ENCODE peak calls at places on chromosomes 1 and 21, in eight cellular contexts. N is ovary; V is endodermal cell; A is K562; K is CD8-positive, alpha-beta T cell; Y is hepatocyte; F is fibroblast of lung; B is MM.1S. W is an unnamed sample. For H3K4me1, the result is how much of the 10 kb centered on the place peaks cover.

GRCh38 chr1:181185461-181185860 is 97.0 kb downstream of the IER5 start:
- DNase-seq in F (no peak), V (peak), A (no peak), Y (no peak), N (no peak), K (no peak), B (no peak), W (no peak)

GRCh38 chr1:155175281-155175926 is 1.8 kb downstream of the TRIM46 start:
- DNase-seq in V (peak), K (no peak), N (peak), B (no peak), Y (no peak), A (no peak), F (no peak), W (no peak)

GRCh38 chr1:93021539-93022134 is 57.4 kb upstream of the MTF2 start:
- DNase-seq in A (peak), K (no peak), V (no peak), B (peak), Y (peak), N (no peak), F (peak), W (peak)

GRCh38 chr1:206507395-206508129 is at the start of gene RASSF5:
- DNase-seq in B (peak), N (peak), K (peak), A (peak), F (peak), Y (peak), V (peak), W (peak)

GRCh38 chr1:87185077-87185476 is 143.6 kb upstream of the LMO4 start:
- DNase-seq in Y (no peak), F (no peak), V (no peak), B (no peak), K (no peak), A (no peak), N (no peak), W (no peak)

GRCh38 chr1:25550683-25551310 is 7.4 kb downstream of the LDLRAP1 start:
- DNase-seq in N (peak), B (no peak), F (peak), K (no peak), Y (no peak), V (no peak), A (no peak), W (no peak)

GRCh38 chr1:11640101-11640500 is 14.1 kb downstream of the FBXO2 start:
- DNase-seq in V (no peak), K (no peak), A (no peak), Y (no peak), F (no peak), B (no peak), N (no peak), W (no peak)

GRCh38 chr21:29194847-29195246 is 64.4 kb downstream of the MAP3K7CL start:
- DNase-seq in K (no peak), Y (no peak), A (no peak), V (no peak), N (no peak), B (no peak), F (no peak), W (no peak)

GRCh38 chr1:25617626-25618432 is 1.2 kb downstream of the MAN1C1 start:
- DNase-seq in F (no peak), A (no peak), N (peak), V (peak), Y (peak), K (no peak), B (no peak), W (no peak)

GRCh38 chr1:172004671-172005070 is 163.4 kb downstream of the DNM3 start:
- DNase-seq in F (no peak), B (no peak), A (no peak), Y (no peak), N (no peak), V (no peak), K (no peak), W (no peak)

GRCh38 chr1:67560580-67561285 is 124.3 kb upstream of the GADD45A start:
- DNase-seq in A (no peak), K (no peak), V (no peak), F (no peak), B (no peak), Y (no peak), N (no peak), W (no peak)

GRCh38 chr1:11559211-11559970 is 80.4 kb downstream of the DISP3 start:
- DNase-seq in N (no peak), A (no peak), K (no peak), V (no peak), Y (no peak), B (no peak), F (no peak), W (no peak)

GRCh38 chr1:64623750-64624445 is 121.0 kb upstream of the RAVER2 start:
- DNase-seq in B (no peak), N (peak), K (no peak), A (no peak), V (no peak), F (peak), Y (no peak), W (no peak)

GRCh38 chr1:234276389-234276788 is 96.9 kb upstream of the COA6 start:
- DNase-seq in Y (no peak), V (no peak), F (no peak), N (no peak), K (no peak), B (no peak), A (no peak), W (no peak)

GRCh38 chr1:6585081-6585722 is 5.4 kb downstream of the ZBTB48 start:
- DNase-seq in K (no peak), B (no peak), V (no peak), N (no peak), A (no peak), F (no peak), Y (no peak), W (no peak)

GRCh38 chr1:53957231-53957818 is 11.2 kb downstream of the LRRC42 start:
- DNase-seq in K (no peak), A (peak), V (peak), N (no peak), F (no peak), B (no peak), Y (peak), W (no peak)

GRCh38 chr21:36155603-36156338 is 853 bp upstream of the DOP1B start:
- DNase-seq in Y (peak), F (no peak), N (peak), A (no peak), K (peak), B (no peak), V (peak), W (no peak)

GRCh38 chr21:40016234-40016633 is 149.0 kb downstream of the PCP4 start:
- DNase-seq in F (no peak), A (no peak), N (no peak), Y (no peak), B (peak), V (no peak), K (no peak), W (no peak)

GRCh38 chr1:55931272-55931940 is 648.0 kb downstream of the PLPP3 start:
- DNase-seq in A (no peak), K (no peak), N (no peak), Y (no peak), F (peak), B (no peak), V (no peak), W (no peak)

GRCh38 chr1:28365864-28366263 is 3.7 kb upstream of the PHACTR4 start:
- DNase-seq in F (no peak), K (no peak), B (no peak), V (no peak), A (no peak), Y (no peak), N (no peak), W (no peak)

GRCh38 chr1:59579222-59579621 is 235.5 kb upstream of the HOOK1 start:
- DNase-seq in B (no peak), N (no peak), F (no peak), K (no peak), Y (no peak), A (no peak), V (no peak), W (no peak)

GRCh38 chr1:2801535-2802291 is at the start of gene TTC34:
- DNase-seq in B (no peak), V (no peak), K (peak), A (peak), F (peak), Y (no peak), N (peak), W (peak)

GRCh38 chr1:168824418-168824817 is 95.4 kb upstream of the DPT start:
- DNase-seq in V (no peak), K (no peak), A (no peak), F (no peak), Y (no peak), N (no peak), B (no peak), W (no peak)

GRCh38 chr1:198794498-198794897 is 155.7 kb downstream of the PTPRC start:
- DNase-seq in V (no peak), N (no peak), A (no peak), K (no peak), F (peak), Y (no peak), B (no peak), W (no peak)

GRCh38 chr1:243257189-243257588 is 1.3 kb downstream of the SDCCAG8 start:
- DNase-seq in K (no peak), A (no peak), F (no peak), N (no peak), V (no peak), Y (no peak), B (no peak), W (no peak)
- H3K27ac ChIP-seq in K (no peak), A (no peak), F (no peak), N (no peak), V (no peak), Y (no peak), B (no peak), W (no peak)

DNA sequence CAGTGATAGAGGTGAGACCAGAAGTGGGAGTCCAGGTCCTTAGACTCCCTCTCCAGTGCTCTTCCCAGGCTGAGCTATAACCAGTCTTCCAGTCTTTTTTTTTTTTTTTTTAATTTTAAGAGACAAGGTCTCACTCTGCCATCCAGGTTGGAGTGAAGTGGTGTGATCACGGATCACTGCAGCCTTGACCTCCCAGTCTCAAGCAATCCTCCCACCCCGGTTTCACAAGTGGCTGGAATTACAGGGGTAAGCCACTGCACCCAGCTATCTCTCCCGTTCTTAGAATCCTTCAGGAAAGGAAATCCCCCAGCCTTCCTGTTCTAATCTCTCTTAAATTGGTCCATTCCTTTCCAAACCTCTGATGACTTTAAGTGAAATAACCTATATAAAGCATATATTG is 9.7 kb downstream of the PIK3C2B start:
- DNase-seq in B (no peak), F (no peak), Y (no peak), K (no peak), N (no peak), A (no peak), V (no peak), W (no peak)
- H3K4me1 ChIP-seq in B (under half), F (under half), Y (under half), K (under half), N (under half), A (under half), V (under half), W (under half)

GRCh38 chr1:8560035-8560434 is 242.1 kb downstream of the SLC45A1 start:
- DNase-seq in B (no peak), Y (no peak), N (no peak), V (no peak), F (no peak), K (no peak), A (no peak), W (no peak)
- H3K4me3 ChIP-seq in B (no peak), Y (no peak), N (no peak), V (no peak), F (no peak), K (no peak), A (no peak), W (no peak)

GRCh38 chr1:4710592-4711190 is 56.3 kb downstream of the AJAP1 start:
- DNase-seq in N (no peak), A (no peak), Y (peak), B (no peak), K (no peak), F (no peak), V (peak), W (no peak)
- H3K27ac ChIP-seq in N (no peak), A (no peak), Y (peak), B (no peak), K (no peak), F (no peak), V (no peak), W (no peak)

DNA sequence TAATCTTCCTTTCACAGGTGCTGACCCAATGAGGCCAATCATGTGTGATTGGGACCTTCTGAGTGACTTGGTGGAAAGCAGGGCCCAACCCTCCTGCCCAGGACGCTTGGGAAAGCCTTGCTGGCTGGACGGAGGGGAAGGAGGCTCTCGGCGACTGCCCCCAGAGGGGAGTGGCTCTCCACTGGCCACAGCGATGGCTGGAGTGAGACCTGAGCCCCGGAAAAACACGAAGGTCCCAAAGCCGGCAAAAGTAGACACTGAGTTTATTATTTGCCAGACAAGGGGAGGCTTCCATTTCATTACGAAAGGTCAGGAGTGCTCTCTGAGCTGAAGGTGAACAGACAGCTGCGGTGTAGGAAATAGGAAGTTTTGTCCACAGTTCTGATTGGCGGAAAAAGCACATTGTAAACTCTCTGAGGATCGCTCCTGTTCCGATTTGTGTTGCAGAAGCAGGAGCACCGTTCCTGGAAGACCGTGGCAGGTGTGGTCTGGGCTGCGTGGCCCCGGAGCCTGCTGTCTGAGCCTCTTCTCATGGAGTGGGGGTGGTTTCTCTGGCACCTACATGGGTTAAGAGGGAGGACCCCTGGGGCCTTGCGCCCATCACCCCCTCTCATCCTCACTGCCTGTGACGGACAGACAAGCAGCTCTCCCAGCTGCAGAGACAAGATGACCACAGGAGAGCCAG is 41.6 kb downstream of the KRTAP10-1 start:
- DNase-seq in V (no peak), A (no peak), K (no peak), N (no peak), F (no peak), B (no peak), Y (no peak), W (no peak)
- H3K4me1 ChIP-seq in V (under half), A (under half), K (under half), N (under half), F (under half), B (under half), Y (under half), W (under half)

GRCh38 chr1:3902546-3902945 is 2.5 kb upstream of the C1orf174 start:
- DNase-seq in F (no peak), K (peak), V (no peak), N (no peak), Y (no peak), B (no peak), A (no peak), W (no peak)
- H3K4me3 ChIP-seq in F (no peak), K (peak), V (no peak), N (no peak), Y (no peak), B (no peak), A (no peak), W (peak)